ENCODE peak calls at places on chromosomes 5 and 9, in four cellular contexts. O, X, C and S are unnamed samples.

GRCh38 chr5:5351288-5352089 is 71.0 kb upstream of the ICE1 start:
- DNase-seq in X (no peak), O (no peak), C (no peak), S (no peak)

GRCh38 chr5:82163459-82164108 is 114.6 kb downstream of the RPS23 start:
- DNase-seq in O (peak), X (peak), C (no peak), S (no peak)

GRCh38 chr9:107739601-107740082 is 250.1 kb upstream of the KLF4 start:
- DNase-seq in X (peak), O (peak), C (peak), S (peak)

GRCh38 chr9:92328225-92328624 is 2.5 kb downstream of the CENPP start:
- DNase-seq in X (peak), C (no peak), O (peak), S (no peak)

GRCh38 chr9:34601883-34602570 is 9.9 kb downstream of the RPP25L start:
- DNase-seq in O (no peak), C (no peak), X (no peak), S (no peak)

GRCh38 chr5:110612778-110613396 is 113.6 kb downstream of the TMEM232 start:
- DNase-seq in O (no peak), C (no peak), X (no peak), S (no peak)

GRCh38 chr9:135224286-135224871 is 136.9 kb downstream of the OLFM1 start:
- DNase-seq in O (no peak), X (peak), C (peak), S (peak)

GRCh38 chr5:163379298-163380155 is 57.9 kb upstream of the CCNG1 start:
- DNase-seq in O (peak), C (no peak), X (no peak), S (peak)

GRCh38 chr9:9790216-9790872 is 822.5 kb downstream of the PTPRD start:
- DNase-seq in O (peak), X (peak), C (no peak), S (peak)

GRCh38 chr5:163503106-163504090 is 2.0 kb upstream of the MAT2B start:
- DNase-seq in O (peak), X (peak), C (peak), S (peak)

GRCh38 chr9:69003051-69003450 is 10.9 kb downstream of the PRKACG start:
- DNase-seq in C (no peak), O (no peak), X (no peak), S (no peak)

GRCh38 chr5:15785636-15786035 is 285.7 kb downstream of the FBXL7 start:
- DNase-seq in X (peak), O (no peak), C (no peak), S (no peak)

GRCh38 chr9:128587453-128587852 is 35.1 kb downstream of the SPTAN1 start:
- DNase-seq in C (no peak), O (no peak), X (no peak), S (no peak)

GRCh38 chr9:126301985-126302603 is 24.5 kb upstream of the MVB12B start:
- DNase-seq in C (peak), X (peak), O (peak), S (peak)

GRCh38 chr9:92716557-92716956 is 46.6 kb upstream of the IPPK start:
- DNase-seq in O (peak), X (peak), C (peak), S (peak)

GRCh38 chr5:44614845-44615244 is 193.9 kb upstream of the MRPS30 start:
- DNase-seq in X (no peak), C (no peak), O (no peak), S (no peak)

GRCh38 chr9:114250235-114250568 is 72.7 kb upstream of the ORM1 start:
- DNase-seq in X (peak), C (peak), O (no peak), S (peak)

GRCh38 chr9:81729141-81729540 is 39.8 kb upstream of the TLE1 start:
- DNase-seq in C (no peak), X (no peak), O (no peak), S (no peak)

GRCh38 chr9:101264727-101265126 is 120.1 kb downstream of the BAAT start:
- DNase-seq in C (no peak), X (no peak), O (peak), S (no peak)

GRCh38 chr5:151202381-151203139 is 21.3 kb downstream of the CCDC69 start:
- DNase-seq in C (no peak), O (peak), X (no peak), S (no peak)

GRCh38 chr5:101977729-101978345 is 318.2 kb downstream of the SLCO4C1 start:
- DNase-seq in C (no peak), O (peak), X (peak), S (no peak)

GRCh38 chr5:102855684-102856373 is 100.7 kb downstream of the PAM start:
- DNase-seq in O (no peak), X (no peak), C (no peak), S (no peak)

GRCh38 chr5:142109356-142110045 is 922 bp downstream of the NDFIP1 start:
- DNase-seq in X (peak), O (peak), C (no peak), S (no peak)

GRCh38 chr5:140977003-140977402 is 10.7 kb downstream of the PCDHAC2 start:
- DNase-seq in X (no peak), O (peak), C (no peak), S (no peak)

GRCh38 chr5:171450423-171451246 is 31.2 kb downstream of the FGF18 start:
- DNase-seq in C (peak), X (no peak), O (peak), S (peak)

GRCh38 chr5:43038523-43038989 is 1.6 kb downstream of the ANXA2R start:
- DNase-seq in C (no peak), X (no peak), O (no peak), S (no peak)

GRCh38 chr5:122316652-122317051 is 4.6 kb downstream of the SNCAIP start:
- DNase-seq in X (no peak), C (no peak), O (no peak), S (no peak)

GRCh38 chr5:142677212-142677611 is 8.7 kb downstream of the FGF1 start:
- DNase-seq in O (peak), C (no peak), X (no peak), S (no peak)